ENCODE peak calls at places on chromosome X, in seven cellular contexts. J, Y, M, L, I, O and R are unnamed samples.

GRCh38 chrX:44484607-44485146 is 58.0 kb downstream of the FUNDC1 start:
- DNase-seq in J (no peak), Y (no peak), M (no peak), I (no peak), O (no peak), L (no peak), R (no peak)

GRCh38 chrX:70096052-70096451 is 33.8 kb downstream of the OTUD6A start:
- DNase-seq in O (no peak), L (peak; percentile 53), J (no peak), M (no peak), I (peak; percentile 25), Y (peak; percentile 30), R (no peak)

GRCh38 chrX:13126785-13127184 is 82.4 kb upstream of the FAM9C start:
- DNase-seq in I (no peak), L (no peak), O (no peak), J (no peak), Y (no peak), M (peak; percentile 48), R (no peak)

GRCh38 chrX:39645059-39645895 is 452.5 kb downstream of the BCOR start:
- DNase-seq in J (no peak), O (no peak), Y (no peak), M (peak; percentile 84), I (peak; percentile 59), L (peak; percentile 51), R (peak; percentile 49)

GRCh38 chrX:24260827-24261550 is 52.9 kb downstream of the SUPT20HL2 start:
- DNase-seq in J (no peak), Y (no peak), L (no peak), M (peak; percentile 76), O (no peak), I (peak; percentile 47), R (no peak)

GRCh38 chrX:22674947-22675346 is 324.8 kb upstream of the DDX53 start:
- DNase-seq in Y (no peak), O (no peak), I (no peak), J (no peak), L (no peak), M (no peak), R (no peak)

GRCh38 chrX:108165349-108166111 is 74.0 kb downstream of the ATG4A start:
- DNase-seq in I (peak; percentile 51), L (peak; percentile 66), J (peak; percentile 3), M (peak; percentile 48), O (no peak), Y (peak; percentile 63), R (no peak)

GRCh38 chrX:112868586-112868985 is 28.0 kb upstream of the AMOT start:
- DNase-seq in O (no peak), J (no peak), L (no peak), Y (no peak), M (peak; percentile 30), I (no peak), R (peak; percentile 49)

GRCh38 chrX:26915064-26915463 is 548.1 kb downstream of the PPP4R3C start:
- DNase-seq in L (no peak), J (no peak), Y (no peak), I (no peak), O (no peak), M (no peak), R (no peak)

GRCh38 chrX:34875204-34875603 is 67.4 kb upstream of the FAM47B start:
- DNase-seq in I (peak; percentile 75), M (peak; percentile 37), L (no peak), O (no peak), Y (no peak), J (no peak), R (no peak)

GRCh38 chrX:119488749-119489148 is 20.5 kb downstream of the SLC25A5 start:
- DNase-seq in M (peak; percentile 51), L (peak; percentile 31), O (no peak), I (peak; percentile 51), Y (no peak), J (no peak), R (peak; percentile 69)

GRCh38 chrX:136112781-136113180 is 34.6 kb upstream of the FHL1 start:
- DNase-seq in Y (no peak), O (no peak), J (no peak), M (no peak), I (no peak), L (no peak), R (no peak)

GRCh38 chrX:13685126-13685763 is 3.7 kb upstream of the RAB9A start:
- DNase-seq in M (no peak), Y (no peak), I (peak; percentile 35), J (no peak), O (no peak), L (no peak), R (no peak)

GRCh38 chrX:34656842-34657780 is at the start of gene TMEM47:
- DNase-seq in L (peak; percentile 87), I (peak; percentile 70), O (peak; percentile 68), M (peak; percentile 83), Y (peak; percentile 97), J (peak; percentile 80), R (peak; percentile 14)

GRCh38 chrX:73855546-73855945 is 292.5 kb downstream of the CHIC1 start:
- DNase-seq in L (peak; percentile 63), O (no peak), M (peak; percentile 59), I (peak; percentile 70), Y (peak; percentile 71), J (peak; percentile 47), R (peak; percentile 86)

GRCh38 chrX:10574663-10575062 is 45.7 kb downstream of the MID1 start:
- DNase-seq in Y (no peak), J (no peak), O (no peak), M (no peak), L (no peak), I (no peak), R (no peak)

GRCh38 chrX:154471870-154472684 is 7.0 kb downstream of the LAGE3 start:
- DNase-seq in O (no peak), I (no peak), M (no peak), Y (no peak), J (no peak), L (no peak), R (no peak)
- H2AK5ac ChIP-seq in O (no peak overlapping the region), I (no peak overlapping the region), M (no peak overlapping the region), Y (no peak overlapping the region), J (no peak overlapping the region), L (no peak overlapping the region), R (no peak overlapping the region)

DNA sequence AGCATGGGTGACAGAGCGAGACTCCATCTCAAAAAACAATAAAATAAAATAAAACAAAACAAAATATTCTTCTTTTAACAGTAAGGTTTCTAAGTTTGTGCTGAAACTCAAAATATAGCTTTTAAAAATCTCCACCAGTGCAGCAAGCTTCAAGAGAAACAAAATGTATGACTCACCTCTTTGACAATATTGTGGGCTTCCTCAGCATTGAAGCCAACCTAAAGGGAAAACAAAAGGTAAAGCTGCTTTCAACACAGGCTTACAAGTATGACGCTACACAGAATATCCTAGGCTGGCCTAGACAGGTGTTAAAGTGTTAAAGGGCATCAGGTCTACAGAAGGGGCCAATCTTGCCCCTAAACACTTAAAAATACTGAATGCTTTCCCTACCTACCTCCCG is 1.2 kb downstream of the DYNLT3 start:
- DNase-seq in M (peak; percentile 14), O (no peak), Y (no peak), I (peak; percentile 18), J (no peak), L (no peak), R (no peak)
- H3K27ac ChIP-seq in M (no peak overlapping the region), O (no peak overlapping the region), Y (no peak overlapping the region), I (no peak overlapping the region), J (no peak overlapping the region), L (no peak overlapping the region), R (no peak overlapping the region)

GRCh38 chrX:129755779-129756650 is 17.2 kb downstream of the XPNPEP2 start:
- DNase-seq in Y (peak; percentile 73), I (no peak), O (no peak), M (no peak), L (peak; percentile 65), J (no peak), R (no peak)
- H2AK5ac ChIP-seq in Y (no peak overlapping the region), I (no peak overlapping the region), O (no peak overlapping the region), M (no peak overlapping the region), L (no peak overlapping the region), J (peak overlapping the region; percentile 88), R (no peak overlapping the region)

GRCh38 chrX:46791927-46792825 is 33.3 kb upstream of the SLC9A7 start:
- DNase-seq in Y (peak; percentile 52), L (peak; percentile 73), O (no peak), J (no peak), I (peak; percentile 92), M (peak; percentile 86), R (no peak)
- H3K27ac ChIP-seq in Y (no peak overlapping the region), L (no peak overlapping the region), O (no peak overlapping the region), J (no peak overlapping the region), I (peak overlapping the region; percentile 76), M (peak overlapping the region; percentile 91), R (no peak overlapping the region)

GRCh38 chrX:146424422-146424821 is 385.1 kb upstream of the CXorf51B start:
- DNase-seq in Y (no peak), L (no peak), O (no peak), I (no peak), M (no peak), J (no peak), R (no peak)
- H2AK5ac ChIP-seq in Y (no peak overlapping the region), L (no peak overlapping the region), O (no peak overlapping the region), I (no peak overlapping the region), M (no peak overlapping the region), J (no peak overlapping the region), R (no peak overlapping the region)

DNA sequence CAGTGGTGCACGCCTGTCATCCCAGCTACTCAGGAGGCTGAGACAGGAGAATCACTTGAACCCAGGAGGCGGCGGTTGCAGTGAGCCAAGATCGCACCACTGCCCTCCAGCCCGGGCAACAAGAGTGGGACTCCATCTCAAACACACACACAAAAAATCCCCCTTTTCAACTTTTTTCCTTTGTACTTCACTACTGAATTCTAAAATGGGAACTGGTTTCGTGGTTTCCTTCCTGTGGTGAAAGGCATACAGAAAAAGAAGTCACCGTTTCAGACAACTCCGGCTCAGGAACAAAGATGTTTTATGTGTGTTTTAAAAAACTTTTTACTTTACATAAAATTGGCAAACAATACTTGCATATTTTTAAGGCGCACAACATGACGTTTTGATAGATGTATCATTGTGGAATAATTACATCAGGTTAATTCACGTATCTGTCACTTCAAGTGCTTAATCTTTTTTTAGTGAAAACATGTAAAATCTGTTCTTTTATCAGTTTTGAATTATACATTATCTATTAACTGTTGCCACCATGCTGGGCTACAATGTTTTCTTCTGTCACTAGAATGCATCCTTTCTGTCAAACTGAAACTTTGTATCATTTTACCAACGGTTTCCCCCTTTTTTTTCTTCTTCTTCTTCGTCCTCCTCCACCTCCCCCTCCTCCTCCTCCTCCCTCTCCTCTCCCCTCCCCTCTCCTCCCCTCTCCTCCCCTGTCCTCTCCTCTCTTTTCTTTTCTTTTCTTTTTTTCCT is 186.0 kb downstream of the CRLF2 start:
- DNase-seq in M (no peak), J (no peak), O (no peak), I (no peak), L (no peak), Y (no peak), R (no peak)
- H3K27ac ChIP-seq in M (no peak overlapping the region), J (no peak overlapping the region), O (no peak overlapping the region), I (no peak overlapping the region), L (no peak overlapping the region), Y (no peak overlapping the region), R (no peak overlapping the region)

DNA sequence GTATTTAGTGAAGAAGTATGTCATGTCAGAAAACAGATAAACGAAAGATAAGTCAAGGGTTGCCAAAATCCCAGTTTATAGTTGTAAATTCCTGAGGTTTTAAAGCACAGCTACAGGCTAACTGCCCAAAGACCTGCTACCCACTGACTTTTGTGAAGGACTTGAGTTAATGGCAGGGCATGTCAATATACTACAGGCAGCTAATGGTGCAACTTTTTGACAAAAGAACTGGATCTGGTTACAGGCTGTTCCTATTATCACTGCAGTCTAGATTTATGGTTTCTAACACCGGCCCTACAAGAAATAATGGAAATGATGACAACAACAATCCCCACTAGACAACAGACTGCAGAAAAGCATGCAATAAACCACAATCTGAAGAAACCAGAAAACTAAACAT is 6.4 kb downstream of the SCML2 start:
- DNase-seq in J (no peak), M (peak; percentile 1), L (peak; percentile 2), O (no peak), I (no peak), Y (no peak), R (no peak)
- H2AK5ac ChIP-seq in J (no peak overlapping the region), M (no peak overlapping the region), L (no peak overlapping the region), O (no peak overlapping the region), I (no peak overlapping the region), Y (no peak overlapping the region), R (no peak overlapping the region)